ENCODE peak calls at places on chromosomes 3 and 15, in six cellular contexts. Y is GM23338, Q is HepG2, D is H1, M is GM12878, K is K562. F is an unnamed sample.
A peak's percentile ranks its signal among the peaks of the same experiment; 100 is the strongest.

GRCh38 chr3:47250309-47251060 is 32.1 kb downstream of the KIF9 start:
- DNase-seq in Y (peak; percentile 86), Q (peak; percentile 60), D (no peak), M (no peak), K (peak; percentile 86), F (peak; percentile 44)

GRCh38 chr3:114506622-114507300 is 212.9 kb downstream of the TIGIT start:
- DNase-seq in Y (no peak), Q (no peak), D (no peak), M (no peak), K (no peak), F (no peak)

GRCh38 chr15:28935316-28935715 is 49.5 kb downstream of the APBA2 start:
- DNase-seq in Y (peak; percentile 85), Q (peak; percentile 58), D (peak; percentile 83), M (no peak), K (peak; percentile 71), F (peak; percentile 81)

GRCh38 chr3:129942296-129942695 is 32.2 kb upstream of the TRH start:
- DNase-seq in Y (peak; percentile 93), Q (peak; percentile 58), D (peak; percentile 91), M (no peak), K (peak; percentile 53), F (peak; percentile 88)

GRCh38 chr3:69716119-69716518 is 23.1 kb upstream of the MITF start:
- DNase-seq in Y (no peak), Q (no peak), D (no peak), M (no peak), K (no peak), F (no peak)

GRCh38 chr15:77019476-77020331 is 24.8 kb downstream of the PSTPIP1 start:
- DNase-seq in Y (no peak), Q (no peak), D (no peak), M (no peak), K (no peak), F (no peak)

GRCh38 chr3:179450321-179450720 is 949 bp downstream of the GNB4 start:
- DNase-seq in Y (no peak), Q (no peak), D (no peak), M (no peak), K (peak; percentile 21), F (no peak)

GRCh38 chr3:55486101-55486856 is 827 bp downstream of the WNT5A start:
- DNase-seq in Y (peak; percentile 75), Q (no peak), D (peak; percentile 79), M (no peak), K (no peak), F (peak; percentile 63)

GRCh38 chr3:10852031-10852795 is 36.2 kb downstream of the SLC6A11 start:
- DNase-seq in Y (no peak), Q (no peak), D (no peak), M (no peak), K (no peak), F (no peak)

GRCh38 chr3:114558271-114558670 is 264.4 kb downstream of the TIGIT start:
- DNase-seq in Y (no peak), Q (no peak), D (no peak), M (no peak), K (no peak), F (no peak)

GRCh38 chr3:72273615-72274014 is 488.7 kb upstream of the PROK2 start:
- DNase-seq in Y (peak; percentile 73), Q (no peak), D (no peak), M (no peak), K (no peak), F (peak; percentile 53)

GRCh38 chr3:57179580-57180410 is 14.6 kb upstream of the IL17RD start:
- DNase-seq in Y (peak; percentile 68), Q (peak; percentile 14), D (no peak), M (no peak), K (peak; percentile 23), F (no peak)

GRCh38 chr15:67062365-67062985 is 2.9 kb upstream of the SMAD3 start:
- DNase-seq in Y (no peak), Q (peak; percentile 90), D (no peak), M (no peak), K (no peak), F (no peak)

GRCh38 chr15:67061811-67062348 is 3.5 kb upstream of the SMAD3 start:
- DNase-seq in Y (no peak), Q (no peak), D (no peak), M (no peak), K (no peak), F (no peak)

GRCh38 chr15:67064607-67065530 is 533 bp upstream of the SMAD3 start:
- DNase-seq in Y (peak; percentile 81), Q (peak; percentile 67), D (peak; percentile 81), M (no peak), K (peak; percentile 78), F (peak; percentile 76)

GRCh38 chr15:67065531-67066005 is at the start of gene SMAD3:
- DNase-seq in Y (peak; percentile 89), Q (peak; percentile 86), D (peak; percentile 84), M (no peak), K (peak; percentile 93), F (peak; percentile 85)

DNA sequence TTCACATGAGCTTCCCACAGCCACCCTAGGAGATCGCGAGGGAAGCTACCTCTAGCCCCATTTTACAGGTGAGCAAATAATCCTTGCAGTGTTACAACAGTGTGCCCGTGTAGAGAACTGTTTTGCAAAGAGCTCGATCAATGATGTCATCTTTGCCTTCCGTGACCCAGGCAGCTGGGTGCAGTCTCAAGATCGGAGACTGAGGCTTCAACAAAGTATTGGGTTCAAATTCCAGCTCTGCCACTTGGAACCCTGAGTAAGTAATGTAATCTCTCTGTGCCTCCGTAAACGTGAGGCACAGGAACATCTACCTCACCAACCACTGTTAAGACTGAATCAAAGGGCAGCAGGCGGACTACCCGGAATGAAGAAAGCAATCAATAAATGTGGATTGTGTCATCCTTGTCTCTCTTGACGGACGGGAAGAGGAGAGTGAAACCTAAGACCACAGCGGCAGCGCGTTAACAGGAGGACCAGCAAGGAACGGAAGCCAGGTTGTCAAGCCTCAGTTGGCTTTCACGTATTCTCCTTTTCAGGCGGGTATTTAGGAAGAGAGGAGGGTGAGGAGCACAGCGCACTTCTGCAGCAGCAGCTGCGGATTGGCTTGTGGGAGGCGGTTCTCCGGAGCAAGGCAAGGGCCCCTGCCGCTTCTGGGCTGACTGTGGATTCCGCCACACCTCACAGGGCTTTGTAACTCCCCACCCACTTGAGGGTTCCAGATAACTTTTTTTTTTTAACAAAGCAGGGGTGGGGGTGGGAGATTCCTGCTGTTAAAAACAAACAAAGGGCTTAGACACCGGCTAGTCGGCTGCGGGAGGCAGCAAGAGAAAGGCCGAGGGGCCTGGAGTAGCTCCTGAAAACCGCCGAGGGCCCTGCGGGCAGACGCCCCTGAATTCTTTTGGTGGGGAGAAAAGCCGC is 1.5 kb upstream of the SMAD3 start:
- DNase-seq in Y (peak; percentile 87), Q (peak; percentile 90), D (peak; percentile 73), M (no peak), K (peak; percentile 92), F (peak; percentile 69)
- TF ChIP-seq CREB1 in Y (peak; percentile 17), Q (no peak), D (peak; percentile 63), M (no peak), K (no peak), F (no peak)

GRCh38 chr3:154243353-154243752 is 80.9 kb downstream of the DHX36 start:
- DNase-seq in Y (no peak), Q (no peak), D (no peak), M (no peak), K (no peak), F (no peak)

GRCh38 chr3:154252759-154253638 is 71.3 kb downstream of the DHX36 start:
- DNase-seq in Y (peak; percentile 97), Q (peak; percentile 84), D (peak; percentile 94), M (peak; percentile 5), K (peak; percentile 90), F (peak; percentile 95)

GRCh38 chr3:154251610-154252009 is 72.7 kb downstream of the DHX36 start:
- DNase-seq in Y (no peak), Q (peak; percentile 82), D (no peak), M (no peak), K (no peak), F (no peak)

GRCh38 chr3:154244644-154245043 is 79.6 kb downstream of the DHX36 start:
- DNase-seq in Y (no peak), Q (no peak), D (no peak), M (no peak), K (no peak), F (no peak)

DNA sequence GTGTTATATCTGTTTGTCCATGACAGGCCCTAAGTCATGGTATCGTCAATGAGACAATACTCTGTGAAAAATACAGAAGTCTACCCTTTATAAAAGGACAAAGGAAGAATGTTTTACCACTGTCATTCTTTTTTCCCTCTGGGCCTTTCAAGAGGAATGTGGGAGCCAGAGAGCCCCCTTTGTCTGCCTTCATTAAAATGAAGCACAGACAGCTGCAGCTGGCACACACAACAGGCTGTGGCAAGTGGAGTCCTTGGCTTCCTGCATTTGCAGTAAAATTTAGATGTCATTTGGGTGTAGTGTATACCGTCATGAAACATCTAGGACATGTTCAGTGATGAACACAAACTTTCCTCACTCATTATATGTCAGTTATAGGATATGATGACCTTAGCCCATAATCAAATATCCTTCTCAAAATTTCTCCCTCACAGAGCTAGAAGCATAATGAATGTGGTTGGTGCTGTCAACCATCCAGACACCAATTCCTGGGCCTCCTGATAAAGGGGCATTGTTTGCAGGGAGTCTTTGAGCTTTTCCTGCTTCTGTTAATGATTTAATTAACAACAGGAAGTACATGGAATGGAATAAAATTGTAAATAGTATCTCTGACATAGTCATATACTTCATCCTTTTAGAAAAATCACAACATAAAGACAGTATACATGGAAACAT is 76.3 kb downstream of the DHX36 start:
- DNase-seq in Y (peak; percentile 60), Q (peak; percentile 15), D (no peak), M (no peak), K (no peak), F (no peak)
- TF ChIP-seq CREB1 in Y (no peak), Q (no peak), D (no peak), M (no peak), K (no peak), F (no peak)

GRCh38 chr15:64688179-64688578 is 87.2 kb downstream of the RBPMS2 start:
- DNase-seq in Y (no peak), Q (no peak), D (peak; percentile 39), M (no peak), K (no peak), F (no peak)

GRCh38 chr15:64687167-64688085 is 88.0 kb downstream of the RBPMS2 start:
- DNase-seq in Y (no peak), Q (no peak), D (peak; percentile 43), M (no peak), K (no peak), F (no peak)

GRCh38 chr15:64688770-64689169 is 86.6 kb downstream of the RBPMS2 start:
- DNase-seq in Y (no peak), Q (no peak), D (no peak), M (no peak), K (no peak), F (no peak)

GRCh38 chr15:64685230-64685886 is 90.0 kb downstream of the RBPMS2 start:
- DNase-seq in Y (peak; percentile 76), Q (no peak), D (no peak), M (no peak), K (no peak), F (no peak)

GRCh38 chr15:64686130-64686735 is 89.2 kb downstream of the RBPMS2 start:
- DNase-seq in Y (peak; percentile 87), Q (peak; percentile 45), D (no peak), M (no peak), K (peak; percentile 68), F (no peak)
- TF ChIP-seq CREB1 in Y (no peak), Q (no peak), D (no peak), M (no peak), K (no peak), F (no peak)

GRCh38 chr3:180615954-180616353 is 14.0 kb downstream of the TTC14 start:
- DNase-seq in Y (no peak), Q (no peak), D (no peak), M (no peak), K (no peak), F (no peak)
- TF ChIP-seq CREB1 in Y (no peak), Q (no peak), D (no peak), M (no peak), K (no peak), F (no peak)

GRCh38 chr3:127671523-127672428 is 976 bp upstream of the ABTB1 start:
- DNase-seq in Y (peak; percentile 32), Q (no peak), D (peak; percentile 59), M (no peak), K (peak; percentile 13), F (no peak)
- TF ChIP-seq CREB1 in Y (peak; percentile 64), Q (peak; percentile 69), D (no peak), M (peak; percentile 40), K (no peak), F (no peak)